ENCODE peak calls at places on chromosomes 16 and 17, in eight cellular contexts. R is prostate gland; F is cardiac muscle cell; G is CD8-positive, alpha-beta memory T cell; Q is stomach; Z is left lung; T is fibroblast of lung; E is A549. J is an unnamed sample.

GRCh38 chr17:72233981-72234380 is 113.2 kb downstream of the SOX9 start:
- DNase-seq in Z (no peak), F (no peak), G (no peak), R (no peak), Q (no peak), T (no peak), E (no peak), J (no peak)

GRCh38 chr16:89122322-89122831 is 28.7 kb downstream of the ACSF3 start:
- DNase-seq in G (peak; percentile 59), F (no peak), T (no peak), Z (peak; percentile 79), E (no peak), R (peak; percentile 46), Q (peak; percentile 73), J (peak; percentile 59)

GRCh38 chr17:30378191-30378796 is 433 bp upstream of the CPD start:
- DNase-seq in G (peak; percentile 74), Z (peak; percentile 86), E (no peak), F (peak; percentile 39), R (no peak), T (peak; percentile 23), Q (peak; percentile 40), J (no peak)

GRCh38 chr17:80815151-80815561 is 176.5 kb upstream of the CHMP6 start:
- DNase-seq in E (no peak), F (no peak), T (no peak), Q (no peak), Z (peak; percentile 48), G (no peak), R (no peak), J (no peak)

GRCh38 chr16:18811925-18812324 is 10.6 kb upstream of the ARL6IP1 start:
- DNase-seq in E (no peak), G (no peak), Q (no peak), Z (no peak), T (no peak), R (no peak), F (no peak), J (no peak)

GRCh38 chr17:80888276-80889160 is 103.1 kb upstream of the CHMP6 start:
- DNase-seq in G (peak; percentile 42), Q (no peak), T (no peak), E (no peak), R (no peak), F (no peak), Z (peak; percentile 66), J (no peak)

GRCh38 chr17:35087731-35088646 is 24.5 kb upstream of the RFFL start:
- DNase-seq in T (peak; percentile 42), G (peak; percentile 56), Z (peak; percentile 90), Q (peak; percentile 58), F (peak; percentile 54), R (peak; percentile 54), E (no peak), J (peak; percentile 92)

GRCh38 chr17:14553847-14554246 is 253.0 kb downstream of the HS3ST3B1 start:
- DNase-seq in G (no peak), Z (no peak), E (no peak), R (no peak), Q (no peak), F (no peak), T (no peak), J (no peak)

GRCh38 chr17:31595076-31595475 is 203.6 kb downstream of the RAB11FIP4 start:
- DNase-seq in F (no peak), R (no peak), Z (no peak), Q (no peak), T (peak; percentile 78), G (no peak), E (no peak), J (no peak)

GRCh38 chr17:31595666-31596381 is 204.3 kb downstream of the RAB11FIP4 start:
- DNase-seq in R (no peak), E (no peak), T (no peak), F (no peak), Q (no peak), G (no peak), Z (no peak), J (no peak)

GRCh38 chr17:31597646-31598387 is 206.3 kb downstream of the RAB11FIP4 start:
- DNase-seq in E (no peak), Q (no peak), G (no peak), Z (no peak), R (no peak), T (no peak), F (no peak), J (no peak)

GRCh38 chr17:31598388-31598760 is 206.9 kb downstream of the RAB11FIP4 start:
- DNase-seq in F (no peak), E (no peak), G (no peak), R (no peak), Z (no peak), Q (no peak), T (no peak), J (no peak)

GRCh38 chr17:31596382-31597323 is 205.2 kb downstream of the RAB11FIP4 start:
- DNase-seq in T (peak; percentile 99), F (peak; percentile 96), G (no peak), R (no peak), Q (no peak), Z (peak; percentile 87), E (peak; percentile 87), J (no peak)
- H3K27ac ChIP-seq in T (peak overlapping the region; percentile 81), F (peak overlapping the region; percentile 66), G (no peak overlapping the region), R (no peak overlapping the region), Q (no peak overlapping the region), Z (peak overlapping the region; percentile 75), E (peak overlapping the region; percentile 83), J (no peak overlapping the region)

DNA sequence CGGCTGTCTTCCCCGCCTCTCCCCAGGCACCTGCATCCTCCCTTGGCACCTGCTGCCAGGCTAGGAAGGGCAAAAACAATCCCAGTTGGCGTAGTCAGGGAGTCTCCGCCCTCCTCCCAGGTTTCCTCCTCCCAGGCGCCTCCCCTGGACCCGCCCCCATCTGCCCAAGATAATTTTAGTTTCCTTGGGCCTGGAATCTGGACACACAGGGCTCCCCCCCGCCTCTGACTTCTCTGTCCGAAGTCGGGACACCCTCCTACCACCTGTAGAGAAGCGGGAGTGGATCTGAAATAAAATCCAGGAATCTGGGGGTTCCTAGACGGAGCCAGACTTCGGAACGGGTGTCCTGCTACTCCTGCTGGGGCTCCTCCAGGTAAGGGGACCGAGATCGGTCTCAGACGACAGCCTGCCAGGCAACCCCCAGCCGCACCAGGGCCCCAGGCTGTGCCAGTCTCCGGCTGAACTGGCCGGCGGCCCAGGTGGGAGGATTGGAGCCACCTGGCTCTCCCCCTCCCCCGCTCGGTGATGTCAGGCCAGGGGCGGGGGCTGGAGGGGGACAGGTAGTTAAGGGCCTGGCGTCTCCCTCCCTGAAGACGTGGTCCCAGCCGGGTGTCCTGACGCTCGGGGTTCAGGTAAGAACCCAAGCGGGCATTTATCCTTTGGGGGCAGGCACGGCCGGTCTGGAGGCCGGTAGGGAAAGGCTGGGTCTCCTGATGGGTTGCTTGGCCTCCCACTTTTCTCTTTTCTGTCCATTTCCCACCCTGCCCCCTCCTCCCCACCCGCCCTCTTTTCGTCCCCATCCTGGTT is at the start of gene GRB7:
- DNase-seq in T (no peak), G (no peak), E (peak; percentile 98), R (peak; percentile 90), Q (peak; percentile 94), F (no peak), Z (peak; percentile 87), J (peak; percentile 94)
- H3K4me3 ChIP-seq in T (no peak within 1 kb of the TSS), G (no peak within 1 kb of the TSS), E (peak within 1 kb of the TSS; percentile 63), R (peak within 1 kb of the TSS; percentile 41), Q (peak within 1 kb of the TSS; percentile 56), F (peak within 1 kb of the TSS; percentile 27), Z (peak within 1 kb of the TSS; percentile 46), J (peak within 1 kb of the TSS; percentile 67)

DNA sequence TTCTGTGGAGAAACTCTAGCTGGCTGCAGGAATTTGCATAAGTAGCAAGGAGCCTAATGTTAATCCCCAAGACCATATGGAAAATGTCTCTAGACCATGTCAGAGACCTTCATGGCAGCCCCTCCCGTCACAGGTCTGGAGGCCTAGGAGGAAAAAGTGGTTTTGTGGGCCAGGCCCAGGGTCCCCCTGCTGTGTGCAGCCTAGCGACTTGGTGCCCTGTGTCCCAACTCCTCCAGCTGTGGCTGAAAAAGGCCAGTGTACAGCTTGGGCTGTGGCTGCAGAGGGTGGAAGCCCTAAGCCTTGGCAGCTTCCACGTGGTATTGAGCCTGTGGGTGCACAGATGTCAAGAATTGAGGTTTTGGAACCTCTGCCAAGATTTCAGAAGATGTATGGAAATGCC is 306.9 kb upstream of the CA10 start:
- DNase-seq in R (no peak), Q (no peak), Z (peak; percentile 23), T (no peak), F (no peak), G (no peak), E (no peak), J (no peak)
- H3K9me3 ChIP-seq in R (no peaks in the 10 kb centered on the region), Q (no peaks in the 10 kb centered on the region), Z (peaks cover 7% of the 10 kb centered on the region), T (no peaks in the 10 kb centered on the region), F (no peaks in the 10 kb centered on the region), G (no peaks in the 10 kb centered on the region), E (no peaks in the 10 kb centered on the region), J (no peaks in the 10 kb centered on the region)

DNA sequence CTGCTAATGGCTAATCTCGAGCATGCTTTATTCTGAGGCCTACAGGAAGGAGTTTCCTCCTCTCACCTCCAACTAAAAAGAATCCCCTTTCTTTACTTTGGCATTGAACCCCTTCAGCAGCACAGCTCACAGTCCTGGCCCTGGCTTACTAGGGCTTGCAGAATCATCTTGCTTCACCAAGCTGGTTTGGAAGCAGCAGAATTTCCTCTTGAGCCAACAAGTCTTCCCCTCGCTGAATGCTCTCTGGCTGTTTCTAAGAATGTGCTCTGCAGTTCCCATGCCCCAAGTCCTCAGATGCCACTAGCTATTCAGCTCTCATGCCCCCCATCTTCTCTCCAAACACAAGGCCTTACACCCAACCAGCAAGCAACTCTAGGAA is 271.2 kb downstream of the NTN1 start:
- DNase-seq in Z (no peak), R (no peak), E (no peak), Q (no peak), G (no peak), F (no peak), T (no peak), J (no peak)
- H3K27ac ChIP-seq in Z (no peak overlapping the region), R (peak overlapping the region; percentile 41), E (no peak overlapping the region), Q (no peak overlapping the region), G (no peak overlapping the region), F (no peak overlapping the region), T (no peak overlapping the region), J (no peak overlapping the region)

GRCh38 chr17:49819118-49819517 is 28.8 kb downstream of the TAC4 start:
- DNase-seq in Q (no peak), G (no peak), F (no peak), T (no peak), E (no peak), R (no peak), Z (no peak), J (no peak)

GRCh38 chr17:49817993-49818392 is 29.5 kb downstream of the KAT7 start:
- DNase-seq in E (no peak), Q (no peak), R (no peak), G (peak; percentile 77), F (no peak), Z (no peak), T (no peak), J (no peak)

GRCh38 chr17:49819651-49820050 is 28.2 kb downstream of the TAC4 start:
- DNase-seq in G (no peak), T (no peak), F (no peak), R (no peak), Z (no peak), E (no peak), Q (no peak), J (no peak)

GRCh38 chr17:49814781-49815496 is 26.5 kb downstream of the KAT7 start:
- DNase-seq in Z (no peak), G (no peak), Q (no peak), F (no peak), E (no peak), R (no peak), T (no peak), J (no peak)

GRCh38 chr17:49815761-49816281 is 27.3 kb downstream of the KAT7 start:
- DNase-seq in Q (no peak), F (no peak), E (no peak), Z (no peak), G (no peak), T (peak; percentile 34), R (peak; percentile 77), J (no peak)
- H3K4me3 ChIP-seq in Q (no peak overlapping the region), F (no peak overlapping the region), E (no peak overlapping the region), Z (no peak overlapping the region), G (no peak overlapping the region), T (no peak overlapping the region), R (no peak overlapping the region), J (no peak overlapping the region)

J was measured in small intestine.